ENCODE peak calls at places on chromosomes 1 and 21, in seven cellular contexts. Y, C, T, P, V, G and M are unnamed samples.
A peak's percentile ranks its signal among the peaks of the same experiment; 100 is the strongest.

GRCh38 chr1:7233646-7234470 is 448.6 kb downstream of the CAMTA1 start:
- DNase-seq in Y (no peak), C (no peak), T (no peak), P (no peak), V (no peak), G (no peak), M (no peak)

GRCh38 chr1:19154876-19155275 is 55.2 kb downstream of the UBR4 start:
- DNase-seq in Y (no peak), C (no peak), T (no peak), P (no peak), V (no peak), G (no peak), M (no peak)

GRCh38 chr21:42650441-42651421 is 2.7 kb upstream of the PDE9A start:
- DNase-seq in Y (no peak), C (no peak), T (no peak), P (no peak), V (peak; percentile 16), G (no peak), M (no peak)

GRCh38 chr1:234262007-234262753 is 111.1 kb upstream of the COA6 start:
- DNase-seq in Y (no peak), C (no peak), T (no peak), P (no peak), V (no peak), G (no peak), M (no peak)

GRCh38 chr1:184160236-184160635 is 108.7 kb downstream of the TSEN15 start:
- DNase-seq in Y (peak; percentile 57), C (peak; percentile 37), T (peak; percentile 46), P (peak; percentile 2), V (no peak), G (no peak), M (no peak)

GRCh38 chr1:204617256-204618147 is 68.0 kb downstream of the LRRN2 start:
- DNase-seq in Y (no peak), C (no peak), T (no peak), P (no peak), V (no peak), G (no peak), M (no peak)

GRCh38 chr21:44505673-44506278 is 34.2 kb downstream of the KRTAP10-1 start:
- DNase-seq in Y (no peak), C (no peak), T (no peak), P (no peak), V (no peak), G (peak; percentile 28), M (no peak)

GRCh38 chr21:40852563-40852962 is 5.6 kb upstream of the DSCAM start:
- DNase-seq in Y (no peak), C (no peak), T (no peak), P (no peak), V (no peak), G (no peak), M (no peak)

GRCh38 chr1:92922378-92923035 is 38.8 kb downstream of the DIPK1A start:
- DNase-seq in Y (peak; percentile 42), C (no peak), T (peak; percentile 35), P (no peak), V (no peak), G (no peak), M (no peak)

GRCh38 chr1:26015358-26015757 is 6.2 kb upstream of the EXTL1 start:
- DNase-seq in Y (peak; percentile 69), C (peak; percentile 54), T (no peak), P (no peak), V (no peak), G (peak; percentile 81), M (no peak)

GRCh38 chr1:66022904-66023620 is 230.4 kb downstream of the PDE4B start:
- DNase-seq in Y (peak; percentile 12), C (no peak), T (no peak), P (no peak), V (no peak), G (no peak), M (no peak)

GRCh38 chr1:25435315-25436103 is 4.8 kb downstream of the MACO1 start:
- DNase-seq in Y (no peak), C (no peak), T (no peak), P (no peak), V (no peak), G (no peak), M (no peak)